ENCODE peak calls at places on chromosomes 6 and 20, in six cellular contexts. K, I, Z, C, U and H are unnamed samples. For H3K36me3, the result is how much of the 10 kb centered on the place peaks cover.

GRCh38 chr20:16014436-16014835 is 558.8 kb downstream of the KIF16B start:
- DNase-seq in K (no peak), I (no peak), Z (no peak), C (no peak), U (no peak), H (no peak)

GRCh38 chr6:49979584-49979983 is 10.2 kb upstream of the DEFB113 start:
- DNase-seq in K (no peak), I (no peak), Z (no peak), C (no peak), U (no peak), H (peak)

GRCh38 chr6:39520411-39520810 is 197.9 kb upstream of the KCNK16 start:
- DNase-seq in K (no peak), I (no peak), Z (no peak), C (no peak), U (no peak), H (no peak)

GRCh38 chr6:159715605-159716004 is 11.7 kb upstream of the WTAP start:
- DNase-seq in K (no peak), I (no peak), Z (no peak), C (no peak), U (no peak), H (no peak)

GRCh38 chr6:127102299-127102698 is 16.2 kb upstream of the RSPO3 start:
- DNase-seq in K (peak), I (no peak), Z (no peak), C (peak), U (no peak), H (no peak)

GRCh38 chr6:143579703-143580102 is 68.2 kb upstream of the FUCA2 start:
- DNase-seq in K (peak), I (no peak), Z (no peak), C (peak), U (no peak), H (no peak)

GRCh38 chr6:30071858-30072257 is 3.7 kb downstream of the RNF39 start:
- DNase-seq in K (no peak), I (no peak), Z (no peak), C (no peak), U (no peak), H (no peak)

GRCh38 chr6:88785478-88785877 is 177.9 kb downstream of the RNGTT start:
- DNase-seq in K (peak), I (no peak), Z (no peak), C (no peak), U (no peak), H (no peak)

GRCh38 chr20:49186535-49187329 is 1.4 kb downstream of the STAU1 start:
- DNase-seq in K (peak), I (peak), Z (peak), C (no peak), U (peak), H (no peak)

GRCh38 chr6:100188754-100189153 is 194.7 kb upstream of the MCHR2 start:
- DNase-seq in K (peak), I (no peak), Z (no peak), C (no peak), U (no peak), H (no peak)

GRCh38 chr20:48400009-48400408 is 427.8 kb downstream of the PREX1 start:
- DNase-seq in K (no peak), I (no peak), Z (no peak), C (no peak), U (no peak), H (no peak)

GRCh38 chr6:161038229-161039003 is 46.8 kb downstream of the MAP3K4 start:
- DNase-seq in K (peak), I (peak), Z (no peak), C (peak), U (no peak), H (peak)

GRCh38 chr6:128494440-128494839 is 26.0 kb downstream of the PTPRK start:
- DNase-seq in K (no peak), I (no peak), Z (no peak), C (no peak), U (no peak), H (no peak)

GRCh38 chr6:159973951-159974350 is 5.1 kb downstream of the IGF2R start:
- DNase-seq in K (peak), I (no peak), Z (no peak), C (no peak), U (no peak), H (no peak)

GRCh38 chr6:31582230-31582601 is at the start of gene LTB:
- DNase-seq in K (no peak), I (no peak), Z (peak), C (no peak), U (no peak), H (no peak)

GRCh38 chr6:42316981-42317380 is 99.3 kb upstream of the MRPS10 start:
- DNase-seq in K (peak), I (no peak), Z (no peak), C (no peak), U (no peak), H (peak)

GRCh38 chr6:143652840-143653239 is 24.9 kb upstream of the PHACTR2 start:
- DNase-seq in K (no peak), I (no peak), Z (no peak), C (no peak), U (no peak), H (no peak)

GRCh38 chr6:87945181-87945580 is 102.5 kb upstream of the SPACA1 start:
- DNase-seq in K (peak), I (no peak), Z (no peak), C (no peak), U (no peak), H (no peak)

GRCh38 chr20:19056909-19057308 is 155.5 kb upstream of the SLC24A3 start:
- DNase-seq in K (no peak), I (no peak), Z (no peak), C (no peak), U (no peak), H (no peak)

GRCh38 chr6:124977067-124977908 is 15.1 kb downstream of the RNF217 start:
- DNase-seq in K (peak), I (no peak), Z (no peak), C (no peak), U (no peak), H (no peak)

GRCh38 chr6:115137910-115138309 is 795.1 kb upstream of the HS3ST5 start:
- DNase-seq in K (no peak), I (no peak), Z (no peak), C (no peak), U (no peak), H (no peak)

GRCh38 chr20:62485062-62485700 is 9.4 kb upstream of the GATA5 start:
- DNase-seq in K (peak), I (no peak), Z (no peak), C (no peak), U (peak), H (no peak)

GRCh38 chr6:82954351-82954750 is 111.3 kb downstream of the UBE3D start:
- DNase-seq in K (peak), I (no peak), Z (no peak), C (no peak), U (no peak), H (no peak)

GRCh38 chr6:56370127-56370540 is 122.8 kb upstream of the COL21A1 start:
- DNase-seq in K (peak), I (peak), Z (no peak), C (no peak), U (peak), H (no peak)

GRCh38 chr6:52162940-52163908 is 23.0 kb upstream of the IL17A start:
- DNase-seq in K (no peak), I (no peak), Z (no peak), C (no peak), U (no peak), H (no peak)

GRCh38 chr20:57582432-57583288 is 21.8 kb downstream of the PCK1 start:
- DNase-seq in K (peak), I (no peak), Z (peak), C (no peak), U (peak), H (no peak)

GRCh38 chr6:139108378-139108777 is 26.5 kb upstream of the HECA start:
- DNase-seq in K (no peak), I (no peak), Z (no peak), C (no peak), U (no peak), H (no peak)

GRCh38 chr6:169807699-169808607 is 56.5 kb downstream of the ERMARD start:
- DNase-seq in K (no peak), I (peak), Z (no peak), C (no peak), U (no peak), H (no peak)

GRCh38 chr6:146905313-146905712 is 298.9 kb upstream of the STXBP5 start:
- DNase-seq in K (peak), I (no peak), Z (no peak), C (peak), U (peak), H (no peak)

GRCh38 chr20:51447765-51448148 is 94.8 kb downstream of the NFATC2 start:
- DNase-seq in K (no peak), I (no peak), Z (no peak), C (no peak), U (no peak), H (no peak)
- H3K36me3 ChIP-seq in K (under half), I (under half), Z (under half), C (under half), U (under half), H (under half)

GRCh38 chr20:44496976-44497375 is 21.3 kb downstream of the TTPAL start:
- DNase-seq in K (peak), I (no peak), Z (no peak), C (peak), U (no peak), H (no peak)

GRCh38 chr20:44494681-44495080 is 19.0 kb downstream of the TTPAL start:
- DNase-seq in K (no peak), I (no peak), Z (no peak), C (no peak), U (no peak), H (no peak)

GRCh38 chr20:44495257-44495656 is 19.6 kb downstream of the TTPAL start:
- DNase-seq in K (peak), I (no peak), Z (no peak), C (peak), U (no peak), H (no peak)

GRCh38 chr20:44494266-44494665 is 18.6 kb downstream of the TTPAL start:
- DNase-seq in K (peak), I (no peak), Z (no peak), C (peak), U (no peak), H (no peak)

GRCh38 chr20:44495802-44496481 is 20.3 kb downstream of the TTPAL start:
- DNase-seq in K (peak), I (no peak), Z (no peak), C (peak), U (no peak), H (no peak)
- TF ChIP-seq CTCF in K (no peak), I (no peak), Z (no peak), C (no peak), U (no peak), H (no peak)

DNA sequence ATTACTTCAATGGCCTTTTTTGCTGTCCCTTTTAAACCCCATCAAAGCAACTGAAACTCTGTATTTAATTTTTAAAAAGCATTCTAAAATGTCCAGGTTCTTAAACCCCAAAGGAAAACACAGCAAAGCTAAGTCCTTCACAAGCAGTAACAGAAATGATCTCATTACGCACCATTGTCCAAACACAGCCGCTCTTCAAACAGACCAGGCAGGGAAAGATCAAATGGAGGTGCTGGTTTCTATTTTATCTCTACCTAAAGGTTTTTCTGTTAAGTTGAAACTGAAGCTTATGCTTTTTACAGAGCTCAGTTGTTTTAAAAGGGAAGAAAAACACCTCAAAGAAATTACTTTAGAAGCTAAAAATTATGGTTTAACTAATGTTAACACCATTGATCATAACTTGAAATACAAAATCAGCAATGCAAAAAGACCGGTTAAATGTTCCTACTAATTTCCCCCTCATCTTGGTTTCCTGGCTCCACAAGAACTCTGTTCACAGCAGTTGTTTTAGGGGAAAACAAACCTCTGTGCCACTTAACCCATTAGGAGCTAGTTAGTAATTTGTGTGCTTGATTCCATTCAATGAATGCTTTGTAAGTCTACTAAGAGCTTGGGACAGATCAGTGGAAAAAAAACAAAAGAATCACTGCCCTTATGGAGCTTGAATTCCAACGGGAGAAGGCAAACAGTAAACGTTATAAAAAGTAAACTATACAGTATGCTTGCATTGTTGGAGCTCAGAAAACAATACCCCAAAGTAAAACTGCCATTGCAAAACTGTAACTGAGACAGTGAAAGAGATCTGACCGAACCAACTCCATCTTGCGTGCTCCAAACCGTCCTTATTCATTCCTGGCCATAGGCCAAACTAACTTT is 87.4 kb downstream of the CD24 start:
- DNase-seq in K (no peak), I (no peak), Z (no peak), C (no peak), U (no peak), H (no peak)
- H3K4me3 ChIP-seq in K (no peak), I (no peak), Z (no peak), C (no peak), U (no peak), H (no peak)

DNA sequence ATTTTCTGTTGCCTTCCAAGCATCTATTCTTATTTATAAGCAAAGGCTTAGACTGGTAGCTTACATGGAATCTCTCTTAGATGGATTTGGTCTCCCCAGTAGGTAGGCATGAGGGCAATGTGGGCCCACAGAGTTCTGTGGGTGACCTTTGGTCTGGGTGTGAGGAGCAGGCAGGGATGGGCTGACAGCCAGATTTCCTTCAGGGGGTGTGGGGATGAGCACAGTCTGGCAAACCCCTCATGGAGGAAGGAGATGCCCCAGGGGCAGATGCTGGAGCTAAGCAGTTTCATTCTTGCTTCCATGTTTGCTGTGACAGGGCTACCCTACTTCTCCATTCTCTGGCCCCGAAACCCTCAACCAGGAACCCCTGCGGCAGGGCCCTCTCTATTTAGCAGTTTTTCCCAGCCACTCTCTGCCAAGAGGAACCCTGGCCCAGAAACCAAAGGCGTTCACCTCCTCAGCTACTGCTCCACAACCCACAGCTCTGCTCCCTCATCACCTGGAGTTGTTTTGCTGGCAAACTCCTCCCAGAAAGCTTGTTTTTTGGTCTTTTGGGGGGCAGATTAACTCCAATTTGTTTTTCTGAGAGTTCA is 40.4 kb downstream of the GCLC start:
- DNase-seq in K (no peak), I (no peak), Z (no peak), C (no peak), U (no peak), H (no peak)
- H3K36me3 ChIP-seq in K (under half), I (under half), Z (under half), C (under half), U (half or more), H (under half)

GRCh38 chr20:2430538-2430937 is 40.1 kb downstream of the SNRPB start:
- DNase-seq in K (no peak), I (no peak), Z (no peak), C (no peak), U (no peak), H (no peak)

GRCh38 chr20:2429061-2429460 is 41.5 kb downstream of the SNRPB start:
- DNase-seq in K (no peak), I (no peak), Z (no peak), C (no peak), U (no peak), H (no peak)

GRCh38 chr20:2431185-2431584 is 39.4 kb downstream of the SNRPB start:
- DNase-seq in K (no peak), I (no peak), Z (no peak), C (no peak), U (no peak), H (no peak)
- TF ChIP-seq CTCF in K (no peak), I (no peak), Z (no peak), C (no peak), U (no peak), H (no peak)